ENCODE peak calls at places on chromosome 16, in four cellular contexts. One of them, this sample, is unnamed.
A peak's percentile ranks its signal among the peaks of the same experiment; 100 is the strongest.

GRCh38 chr16:69417537-69418199 is 6.8 kb upstream of the CYB5B start:
- DNase-seq in neural progenitor cell: no peak
- DNase-seq in colonic mucosa: no peak
- DNase-seq in RWPE2: no peak
- DNase-seq in this sample: no peak

GRCh38 chr16:30082545-30083090 is 6.8 kb downstream of the PPP4C start:
- DNase-seq in neural progenitor cell: no peak
- DNase-seq in RWPE2: no peak
- DNase-seq in colonic mucosa: no peak
- DNase-seq in this sample: no peak

GRCh38 chr16:12349950-12350842 is 373.7 kb downstream of the SNX29 start:
- DNase-seq in RWPE2: no peak
- DNase-seq in neural progenitor cell: no peak
- DNase-seq in colonic mucosa: no peak
- DNase-seq in this sample: no peak

GRCh38 chr16:1078579-1079021 is 6.1 kb downstream of the SSTR5 start:
- DNase-seq in colonic mucosa: peak; percentile 83
- DNase-seq in RWPE2: peak; percentile 86
- DNase-seq in neural progenitor cell: no peak
- DNase-seq in this sample: peak; percentile 53

GRCh38 chr16:53816211-53816610 is 112.3 kb downstream of the FTO start:
- DNase-seq in RWPE2: no peak
- DNase-seq in neural progenitor cell: no peak
- DNase-seq in colonic mucosa: no peak
- DNase-seq in this sample: peak; percentile 66

GRCh38 chr16:15667091-15667742 is 17.2 kb downstream of the NDE1 start:
- DNase-seq in RWPE2: no peak
- DNase-seq in neural progenitor cell: no peak
- DNase-seq in colonic mucosa: no peak
- DNase-seq in this sample: no peak

GRCh38 chr16:68629315-68629900 is 15.7 kb upstream of the CDH3 start:
- DNase-seq in RWPE2: no peak
- DNase-seq in neural progenitor cell: no peak
- DNase-seq in colonic mucosa: no peak
- DNase-seq in this sample: no peak

GRCh38 chr16:86708431-86708830 is 130.1 kb downstream of the FOXL1 start:
- DNase-seq in neural progenitor cell: no peak
- DNase-seq in colonic mucosa: no peak
- DNase-seq in RWPE2: no peak
- DNase-seq in this sample: no peak

GRCh38 chr16:25052161-25052511 is 37.0 kb upstream of the ARHGAP17 start:
- DNase-seq in colonic mucosa: no peak
- DNase-seq in RWPE2: no peak
- DNase-seq in neural progenitor cell: no peak
- DNase-seq in this sample: no peak
- H3K4me3 ChIP-seq in colonic mucosa: no peak overlapping the region
- H3K4me3 ChIP-seq in RWPE2: no peak overlapping the region
- H3K4me3 ChIP-seq in neural progenitor cell: no peak overlapping the region
- H3K4me3 ChIP-seq in this sample: no peak overlapping the region

GRCh38 chr16:17278988-17279387 is 191.8 kb downstream of the XYLT1 start:
- DNase-seq in colonic mucosa: no peak
- DNase-seq in RWPE2: no peak
- DNase-seq in neural progenitor cell: no peak
- DNase-seq in this sample: no peak

GRCh38 chr16:17275989-17276530 is 194.7 kb downstream of the XYLT1 start:
- DNase-seq in colonic mucosa: no peak
- DNase-seq in neural progenitor cell: no peak
- DNase-seq in RWPE2: no peak
- DNase-seq in this sample: no peak

GRCh38 chr16:17275076-17275732 is 195.6 kb downstream of the XYLT1 start:
- DNase-seq in RWPE2: no peak
- DNase-seq in neural progenitor cell: no peak
- DNase-seq in colonic mucosa: peak; percentile 94
- DNase-seq in this sample: no peak

GRCh38 chr16:17276610-17277009 is 194.2 kb downstream of the XYLT1 start:
- DNase-seq in colonic mucosa: no peak
- DNase-seq in neural progenitor cell: no peak
- DNase-seq in RWPE2: no peak
- DNase-seq in this sample: no peak

DNA sequence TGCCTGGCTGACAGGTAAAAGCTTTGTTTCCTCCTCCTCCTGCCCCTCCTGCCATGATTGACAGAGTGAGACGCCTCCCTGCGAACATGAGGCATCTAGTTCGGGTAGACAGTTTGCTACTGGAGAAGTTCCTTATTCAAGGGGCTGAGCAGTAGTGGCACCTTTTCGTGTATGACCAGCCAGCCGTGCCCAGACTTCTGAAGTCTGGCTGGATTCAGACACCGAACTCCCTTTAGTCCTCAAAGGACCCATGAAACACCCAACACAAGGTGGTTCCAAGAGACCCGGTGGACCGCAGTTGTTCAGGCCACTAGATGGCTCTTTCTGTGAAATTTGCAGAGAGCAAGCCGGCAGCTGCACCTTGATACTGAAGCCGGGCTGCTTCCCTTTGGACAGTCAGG is 192.8 kb downstream of the XYLT1 start:
- DNase-seq in colonic mucosa: peak; percentile 76
- DNase-seq in neural progenitor cell: peak; percentile 50
- DNase-seq in RWPE2: no peak
- DNase-seq in this sample: peak; percentile 22
- TF ChIP-seq CTCF in colonic mucosa: peak; percentile 29
- TF ChIP-seq CTCF in neural progenitor cell: peak; percentile 53
- TF ChIP-seq CTCF in RWPE2: peak; percentile 32
- TF ChIP-seq CTCF in this sample: peak; percentile 37

GRCh38 chr16:73032548-73033270 is 15.2 kb downstream of the ZFHX3 start:
- DNase-seq in colonic mucosa: no peak
- DNase-seq in neural progenitor cell: peak; percentile 57
- DNase-seq in RWPE2: no peak
- DNase-seq in this sample: no peak
- H3K4me3 ChIP-seq in colonic mucosa: no peak overlapping the region
- H3K4me3 ChIP-seq in neural progenitor cell: peak overlapping the region; percentile 38
- H3K4me3 ChIP-seq in RWPE2: no peak overlapping the region
- H3K4me3 ChIP-seq in this sample: no peak overlapping the region

GRCh38 chr16:67407788-67408452 is 8.4 kb downstream of the ZDHHC1 start:
- DNase-seq in colonic mucosa: no peak
- DNase-seq in RWPE2: no peak
- DNase-seq in neural progenitor cell: no peak
- DNase-seq in this sample: no peak
- TF ChIP-seq CTCF in colonic mucosa: no peak
- TF ChIP-seq CTCF in RWPE2: no peak
- TF ChIP-seq CTCF in neural progenitor cell: no peak
- TF ChIP-seq CTCF in this sample: peak; percentile 1

GRCh38 chr16:48247311-48247710 is at the start of gene ABCC11:
- DNase-seq in RWPE2: no peak
- DNase-seq in neural progenitor cell: no peak
- DNase-seq in colonic mucosa: no peak
- DNase-seq in this sample: no peak
- H3K4me3 ChIP-seq in RWPE2: no peak within 1 kb of the TSS
- H3K4me3 ChIP-seq in neural progenitor cell: no peak within 1 kb of the TSS
- H3K4me3 ChIP-seq in colonic mucosa: no peak within 1 kb of the TSS
- H3K4me3 ChIP-seq in this sample: no peak within 1 kb of the TSS

GRCh38 chr16:61105544-61105943 is 930.7 kb downstream of the CDH8 start:
- DNase-seq in RWPE2: no peak
- DNase-seq in neural progenitor cell: no peak
- DNase-seq in colonic mucosa: no peak
- DNase-seq in this sample: no peak
- TF ChIP-seq CTCF in RWPE2: no peak
- TF ChIP-seq CTCF in neural progenitor cell: no peak
- TF ChIP-seq CTCF in colonic mucosa: no peak
- TF ChIP-seq CTCF in this sample: no peak

GRCh38 chr16:4317471-4318170 is 1.8 kb downstream of the GLIS2 start:
- DNase-seq in RWPE2: peak; percentile 74
- DNase-seq in neural progenitor cell: peak; percentile 84
- DNase-seq in colonic mucosa: peak; percentile 22
- DNase-seq in this sample: no peak

GRCh38 chr16:4316103-4316731 is 350 bp downstream of the GLIS2 start:
- DNase-seq in colonic mucosa: no peak
- DNase-seq in neural progenitor cell: peak; percentile 68
- DNase-seq in RWPE2: no peak
- DNase-seq in this sample: no peak

GRCh38 chr16:4315185-4316102 is at the start of gene GLIS2:
- DNase-seq in neural progenitor cell: peak; percentile 94
- DNase-seq in colonic mucosa: peak; percentile 41
- DNase-seq in RWPE2: peak; percentile 71
- DNase-seq in this sample: peak; percentile 63

GRCh38 chr16:4318171-4318910 is 2.5 kb downstream of the GLIS2 start:
- DNase-seq in RWPE2: no peak
- DNase-seq in neural progenitor cell: peak; percentile 43
- DNase-seq in colonic mucosa: no peak
- DNase-seq in this sample: no peak

DNA sequence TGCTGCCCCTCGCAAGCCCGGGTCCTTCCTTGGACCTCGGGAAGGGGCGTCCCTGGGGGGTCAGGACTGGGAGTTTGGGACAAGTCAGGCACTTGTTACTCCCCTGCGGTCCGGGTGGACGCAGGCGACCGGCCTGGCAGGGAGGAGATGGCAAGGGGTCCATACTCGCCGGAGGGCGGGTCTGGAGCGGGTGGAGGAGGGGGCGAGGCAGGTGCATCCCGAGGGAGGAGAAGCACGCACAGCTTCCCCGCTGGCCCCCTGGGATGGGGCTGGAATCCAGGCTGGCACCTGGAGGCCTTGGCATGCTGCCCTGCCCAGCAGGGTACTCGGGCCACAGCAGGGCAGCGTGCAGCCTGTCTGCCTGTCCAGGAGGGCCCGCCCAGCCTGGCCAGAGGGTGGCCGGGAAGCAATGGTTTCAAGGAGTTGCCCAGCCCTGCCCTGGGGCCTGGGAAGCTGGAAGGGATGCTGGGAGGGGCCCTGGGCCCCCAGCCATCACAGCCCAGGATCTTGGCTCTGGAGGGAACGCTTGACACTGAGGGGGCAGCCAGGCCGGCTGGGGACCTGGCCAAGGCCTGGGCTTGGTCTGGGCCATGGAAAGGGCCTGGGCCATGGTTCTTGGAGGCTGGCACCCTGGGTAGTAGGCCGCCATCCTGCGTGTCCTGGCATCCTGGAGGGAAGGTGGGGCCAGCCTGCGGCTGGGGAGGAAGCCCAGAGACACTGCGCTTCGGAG is 1.0 kb downstream of the GLIS2 start:
- DNase-seq in colonic mucosa: peak; percentile 34
- DNase-seq in RWPE2: peak; percentile 79
- DNase-seq in neural progenitor cell: no peak
- DNase-seq in this sample: no peak
- H3K4me3 ChIP-seq in colonic mucosa: peak overlapping the region; percentile 46
- H3K4me3 ChIP-seq in RWPE2: peak overlapping the region; percentile 61
- H3K4me3 ChIP-seq in neural progenitor cell: peak overlapping the region; percentile 98
- H3K4me3 ChIP-seq in this sample: peak overlapping the region; percentile 65

GRCh38 chr16:81478876-81479496 is 34.4 kb downstream of the CMIP start:
- DNase-seq in neural progenitor cell: no peak
- DNase-seq in colonic mucosa: peak; percentile 71
- DNase-seq in RWPE2: no peak
- DNase-seq in this sample: no peak
- TF ChIP-seq CTCF in neural progenitor cell: no peak
- TF ChIP-seq CTCF in colonic mucosa: no peak
- TF ChIP-seq CTCF in RWPE2: no peak
- TF ChIP-seq CTCF in this sample: no peak

DNA sequence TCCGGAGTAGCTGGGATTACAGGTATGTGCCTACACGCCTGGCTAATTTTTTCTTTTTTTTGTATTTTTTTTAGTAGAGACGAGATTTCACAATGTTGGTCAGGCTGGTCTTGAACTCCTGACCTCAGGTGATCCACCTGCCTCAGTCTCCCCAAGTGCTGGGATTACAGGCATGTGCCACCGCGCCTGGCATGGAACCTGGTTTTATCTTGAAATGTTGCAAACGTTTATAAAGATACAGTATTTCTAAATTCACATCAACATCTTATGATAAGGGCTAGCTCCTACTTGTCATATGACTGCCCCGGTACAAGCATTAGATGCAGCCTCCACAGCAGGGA is 1.5 kb upstream of the IST1 start:
- DNase-seq in RWPE2: no peak
- DNase-seq in colonic mucosa: no peak
- DNase-seq in neural progenitor cell: no peak
- DNase-seq in this sample: no peak
- H3K4me3 ChIP-seq in RWPE2: peak overlapping the region; percentile 93
- H3K4me3 ChIP-seq in colonic mucosa: peak overlapping the region; percentile 83
- H3K4me3 ChIP-seq in neural progenitor cell: peak overlapping the region; percentile 97
- H3K4me3 ChIP-seq in this sample: peak overlapping the region; percentile 74

DNA sequence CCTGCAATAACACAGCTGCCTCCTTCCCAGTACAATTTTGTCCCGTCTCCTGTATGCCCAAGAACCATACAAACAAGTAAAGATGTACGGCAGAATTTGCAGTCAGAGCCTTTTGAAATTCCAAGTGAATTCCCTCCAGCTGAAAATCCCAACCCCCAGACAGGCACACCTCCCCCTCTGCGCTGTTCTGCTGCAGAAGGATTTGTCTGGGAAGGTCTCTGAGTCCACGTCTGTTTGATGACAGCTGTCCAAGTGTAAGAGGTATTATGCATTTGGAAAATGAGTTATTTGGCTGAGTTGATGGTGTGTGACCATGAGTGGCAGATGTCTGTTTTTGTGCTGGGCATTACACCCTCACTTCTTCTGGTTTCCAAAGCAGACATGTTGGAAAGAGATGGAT is 104.9 kb upstream of the HS3ST4 start:
- DNase-seq in neural progenitor cell: no peak
- DNase-seq in RWPE2: no peak
- DNase-seq in colonic mucosa: no peak
- DNase-seq in this sample: no peak
- TF ChIP-seq CTCF in neural progenitor cell: no peak
- TF ChIP-seq CTCF in RWPE2: no peak
- TF ChIP-seq CTCF in colonic mucosa: no peak
- TF ChIP-seq CTCF in this sample: no peak

This sample was measured in fibroblast of mammary gland.